ENCODE peak calls at places on chromosomes 6 and 20, in eight cellular contexts. C is CD4-positive, alpha-beta T cell; A is heart left ventricle; T is tibial nerve; L is cardiac muscle cell; Q is psoas muscle; Z is left ventricle myocardium inferior; R is neural progenitor cell. J is an unnamed sample.

GRCh38 chr6:134173936-134174789 is 121.7 kb upstream of the SLC2A12 start:
- DNase-seq in C (peak), A (peak), T (peak), L (peak), Q (peak), Z (peak), R (peak), J (no peak)

GRCh38 chr6:35757461-35758123 is 18.8 kb upstream of the CLPSL2 start:
- DNase-seq in C (no peak), A (no peak), T (no peak), L (peak), Q (no peak), Z (no peak), R (peak), J (peak)

GRCh38 chr20:2004171-2004570 is 10.3 kb upstream of the PDYN start:
- DNase-seq in C (no peak), A (no peak), T (no peak), L (no peak), Q (no peak), Z (no peak), R (no peak), J (no peak)

GRCh38 chr6:24332306-24332705 is 25.6 kb downstream of the DCDC2 start:
- DNase-seq in C (no peak), A (no peak), T (no peak), L (no peak), Q (no peak), Z (no peak), R (no peak), J (no peak)

GRCh38 chr6:84074988-84075781 is 41.6 kb downstream of the MRAP2 start:
- DNase-seq in C (no peak), A (no peak), T (no peak), L (no peak), Q (no peak), Z (no peak), R (peak), J (no peak)

GRCh38 chr6:55917756-55918415 is 42.5 kb upstream of the BMP5 start:
- DNase-seq in C (no peak), A (no peak), T (no peak), L (no peak), Q (no peak), Z (no peak), R (no peak), J (no peak)

GRCh38 chr6:113732384-113732966 is 124.7 kb upstream of the MARCKS start:
- DNase-seq in C (no peak), A (peak), T (peak), L (peak), Q (peak), Z (peak), R (peak), J (peak)

GRCh38 chr20:45971425-45971674 is 653 bp downstream of the ZNF335 start:
- DNase-seq in C (no peak), A (no peak), T (no peak), L (no peak), Q (no peak), Z (peak), R (no peak), J (no peak)

GRCh38 chr6:142945446-142946180 is 637 bp upstream of the HIVEP2 start:
- DNase-seq in C (peak), A (peak), T (no peak), L (peak), Q (peak), Z (no peak), R (peak), J (peak)

GRCh38 chr20:36820928-36821327 is 47.4 kb upstream of the DSN1 start:
- DNase-seq in C (no peak), A (no peak), T (no peak), L (no peak), Q (no peak), Z (no peak), R (no peak), J (no peak)

GRCh38 chr6:11744753-11745152 is 33.9 kb downstream of the ADTRP start:
- DNase-seq in C (no peak), A (peak), T (peak), L (no peak), Q (peak), Z (peak), R (no peak), J (no peak)

GRCh38 chr20:62824476-62825287 is 7.8 kb downstream of the COL9A3 start:
- DNase-seq in C (peak), A (no peak), T (no peak), L (peak), Q (no peak), Z (no peak), R (peak), J (no peak)

GRCh38 chr6:119880840-119881239 is 531.3 kb upstream of the MAN1A1 start:
- DNase-seq in C (no peak), A (no peak), T (no peak), L (no peak), Q (no peak), Z (no peak), R (no peak), J (no peak)

GRCh38 chr6:150734235-150734634 is 131.3 kb upstream of the MTHFD1L start:
- DNase-seq in C (no peak), A (no peak), T (no peak), L (no peak), Q (no peak), Z (no peak), R (no peak), J (no peak)

GRCh38 chr20:53061305-53061704 is 89.1 kb downstream of the TSHZ2 start:
- DNase-seq in C (no peak), A (no peak), T (no peak), L (no peak), Q (no peak), Z (no peak), R (no peak), J (no peak)

GRCh38 chr20:57787151-57787968 is 77.5 kb upstream of the PMEPA1 start:
- DNase-seq in C (no peak), A (no peak), T (no peak), L (no peak), Q (no peak), Z (no peak), R (no peak), J (no peak)

GRCh38 chr20:57786304-57786942 is 76.6 kb upstream of the PMEPA1 start:
- DNase-seq in C (no peak), A (no peak), T (no peak), L (no peak), Q (no peak), Z (no peak), R (no peak), J (no peak)

GRCh38 chr20:57790176-57790575 is 80.4 kb upstream of the PMEPA1 start:
- DNase-seq in C (no peak), A (no peak), T (no peak), L (no peak), Q (peak), Z (no peak), R (no peak), J (no peak)

GRCh38 chr20:57788936-57789613 is 79.3 kb upstream of the PMEPA1 start:
- DNase-seq in C (no peak), A (no peak), T (no peak), L (no peak), Q (no peak), Z (no peak), R (no peak), J (no peak)

GRCh38 chr20:57787969-57788781 is 78.4 kb upstream of the PMEPA1 start:
- DNase-seq in C (no peak), A (no peak), T (no peak), L (no peak), Q (no peak), Z (no peak), R (no peak), J (no peak)
- H3K27ac ChIP-seq in C (no peak), A (no peak), T (no peak), L (no peak), Q (no peak), Z (no peak), R (no peak), J (no peak)

DNA sequence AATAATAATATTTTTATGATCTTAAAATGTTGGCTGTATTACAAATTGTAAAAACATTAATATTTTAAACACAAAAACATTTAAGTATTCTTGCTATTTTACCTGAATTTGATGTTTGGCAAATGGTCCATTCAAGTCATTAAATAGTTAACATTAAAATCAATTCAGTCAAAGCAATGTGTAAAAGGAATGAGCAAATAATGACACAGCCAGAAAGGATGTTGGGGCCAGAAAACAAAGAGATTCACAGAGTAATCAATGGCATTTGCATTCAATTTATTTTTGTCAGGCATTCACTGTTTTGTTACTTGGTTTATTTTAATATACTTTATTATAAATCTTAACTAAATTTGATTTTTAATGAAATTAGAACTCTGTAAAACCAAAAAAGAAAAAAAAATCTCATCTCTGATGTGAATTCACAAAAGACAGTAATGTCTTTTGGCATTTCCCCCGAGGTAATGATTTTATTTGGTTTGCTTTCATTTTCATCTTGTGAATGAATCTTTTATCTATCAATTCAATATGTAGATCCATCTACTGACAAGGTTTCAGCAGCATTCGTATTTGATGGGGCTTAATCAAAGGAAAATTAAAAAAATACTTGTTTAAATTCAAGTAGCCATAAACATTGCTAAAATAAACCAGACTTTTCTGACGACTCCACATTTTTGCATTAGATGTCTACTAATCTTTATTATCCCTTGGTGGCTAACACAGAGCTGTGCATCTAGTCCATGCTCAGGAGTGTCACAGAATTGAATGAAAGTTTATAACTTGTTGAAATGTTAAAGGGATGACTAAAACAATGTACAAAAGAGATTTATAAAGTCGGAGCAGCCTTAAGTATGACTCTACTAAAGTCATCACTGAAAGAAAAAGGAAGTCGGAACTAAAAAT is 866.7 kb upstream of the GJE1 start:
- DNase-seq in C (no peak), A (no peak), T (no peak), L (no peak), Q (no peak), Z (no peak), R (no peak), J (no peak)
- H3K27ac ChIP-seq in C (no peak), A (no peak), T (peak), L (no peak), Q (no peak), Z (no peak), R (no peak), J (no peak)

GRCh38 chr20:19492116-19492515 is 265.9 kb upstream of the RIN2 start:
- DNase-seq in C (no peak), A (no peak), T (no peak), L (no peak), Q (no peak), Z (no peak), R (no peak), J (no peak)
- H3K27ac ChIP-seq in C (no peak), A (no peak), T (no peak), L (no peak), Q (no peak), Z (no peak), R (no peak), J (no peak)

GRCh38 chr20:10521068-10521834 is 86.1 kb downstream of the SLX4IP start:
- DNase-seq in C (no peak), A (no peak), T (no peak), L (no peak), Q (no peak), Z (no peak), R (peak), J (no peak)
- H3K27ac ChIP-seq in C (no peak), A (no peak), T (no peak), L (no peak), Q (peak), Z (no peak), R (no peak), J (no peak)

DNA sequence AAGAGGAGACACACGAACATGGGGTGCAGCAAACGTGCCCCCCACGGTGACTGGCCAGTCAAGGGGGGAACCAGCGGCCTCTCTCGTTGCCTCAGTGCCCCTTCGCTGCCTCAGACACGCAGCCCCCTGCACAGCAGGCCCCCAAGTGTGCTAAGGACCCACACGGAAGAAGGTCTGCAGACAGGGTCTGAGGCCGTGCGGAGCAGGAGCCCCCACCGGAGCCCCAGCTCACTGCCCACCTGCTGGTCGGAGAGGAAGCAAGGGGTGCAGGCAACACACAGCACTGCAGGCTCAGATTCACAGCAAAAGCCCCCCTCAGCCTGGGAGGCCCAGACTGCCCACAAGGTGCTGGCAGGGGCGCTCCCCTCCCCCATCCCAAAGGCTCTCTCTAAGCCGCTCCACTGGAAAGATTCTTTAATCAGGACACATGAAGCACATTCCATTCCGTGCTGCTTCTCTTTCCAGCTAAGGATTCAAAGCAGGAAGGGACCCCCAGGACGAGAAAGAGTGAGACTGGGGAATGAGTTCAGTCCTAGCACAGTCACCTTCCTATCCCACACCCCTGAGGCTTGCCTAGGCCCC is 105.1 kb downstream of the SLC23A2 start:
- DNase-seq in C (no peak), A (no peak), T (no peak), L (no peak), Q (no peak), Z (no peak), R (peak), J (no peak)
- H3K27ac ChIP-seq in C (no peak), A (no peak), T (no peak), L (no peak), Q (no peak), Z (no peak), R (no peak), J (no peak)

GRCh38 chr6:106684011-106684410 is 54.6 kb downstream of the QRSL1 start:
- DNase-seq in C (no peak), A (no peak), T (no peak), L (no peak), Q (no peak), Z (no peak), R (no peak), J (no peak)
- H3K27ac ChIP-seq in C (no peak), A (no peak), T (no peak), L (no peak), Q (no peak), Z (no peak), R (no peak), J (no peak)

J was measured in caudate nucleus.